ENCODE peak calls at places on chromosomes 16 and 17, in six cellular contexts. R is stimulated activated naive CD8-positive, alpha-beta T cell treated with anti-CD3 and anti-CD28 coated beads, Interleukin-15, amount 100 ng/mL, for 72 hours; M is non-pigmented ciliary epithelial cell; L is glutamatergic neuron; D is GM10248; K is NCI-H345. V is an unnamed sample.

GRCh38 chr17:78474631-78475146 is 96.2 kb downstream of the PGS1 start:
- DNase-seq in R (peak), M (no peak), L (no peak), D (peak), K (no peak), V (no peak)

GRCh38 chr17:4728124-4728523 is 3.1 kb upstream of the MED11 start:
- DNase-seq in R (peak), M (no peak), L (no peak), D (no peak), K (no peak), V (no peak)

GRCh38 chr16:47604306-47604705 is 143.2 kb downstream of the PHKB start:
- DNase-seq in R (no peak), M (no peak), L (no peak), D (no peak), K (no peak), V (no peak)

GRCh38 chr17:47931848-47932247 is 9.5 kb upstream of the PNPO start:
- DNase-seq in R (no peak), M (no peak), L (no peak), D (no peak), K (no peak), V (no peak)

GRCh38 chr16:1351582-1352362 is at the start of the genes GNPTG and TSR3:
- DNase-seq in R (peak), M (peak), L (peak), D (peak), K (peak), V (peak)

GRCh38 chr16:1770328-1771071 is 843 bp downstream of the NME3 start:
- DNase-seq in R (peak), M (no peak), L (peak), D (peak), K (no peak), V (peak)

GRCh38 chr16:68406458-68407041 is 41.8 kb downstream of the SMPD3 start:
- DNase-seq in R (no peak), M (peak), L (no peak), D (no peak), K (peak), V (no peak)

GRCh38 chr17:36152639-36153120 is 23.8 kb downstream of the TBC1D3B start:
- DNase-seq in R (no peak), M (no peak), L (no peak), D (no peak), K (no peak), V (no peak)

GRCh38 chr16:81403601-81404391 is 40.8 kb upstream of the CMIP start:
- DNase-seq in R (peak), M (no peak), L (peak), D (peak), K (peak), V (peak)

GRCh38 chr16:86241681-86242080 is 268.6 kb upstream of the FOXF1 start:
- DNase-seq in R (no peak), M (no peak), L (no peak), D (no peak), K (no peak), V (no peak)

GRCh38 chr17:3843935-3844516 is 2.0 kb downstream of the NCBP3 start:
- DNase-seq in R (peak), M (no peak), L (peak), D (peak), K (peak), V (no peak)

GRCh38 chr16:55479560-55480197 is 681 bp downstream of the MMP2 start:
- DNase-seq in R (no peak), M (no peak), L (no peak), D (no peak), K (no peak), V (no peak)

GRCh38 chr16:56977256-56977655 is 12.1 kb upstream of the NLRC5 start:
- DNase-seq in R (no peak), M (no peak), L (no peak), D (no peak), K (no peak), V (no peak)

GRCh38 chr16:1471569-1472194 is 3.1 kb downstream of the CLCN7 start:
- DNase-seq in R (no peak), M (no peak), L (no peak), D (no peak), K (no peak), V (no peak)

GRCh38 chr16:54632322-54632721 is 298.3 kb upstream of the IRX5 start:
- DNase-seq in R (no peak), M (no peak), L (no peak), D (no peak), K (no peak), V (no peak)

GRCh38 chr17:65243838-65244237 is 106.7 kb downstream of the RGS9 start:
- DNase-seq in R (no peak), M (no peak), L (no peak), D (no peak), K (peak), V (no peak)

GRCh38 chr17:63649813-63650212 is 27.6 kb downstream of the MAP3K3 start:
- DNase-seq in R (no peak), M (no peak), L (no peak), D (no peak), K (no peak), V (no peak)

GRCh38 chr16:56477096-56477878 is 25.9 kb downstream of the OGFOD1 start:
- DNase-seq in R (no peak), M (peak), L (no peak), D (no peak), K (no peak), V (no peak)

GRCh38 chr17:31274252-31274651 is 22.8 kb downstream of the OMG start:
- DNase-seq in R (no peak), M (no peak), L (no peak), D (no peak), K (no peak), V (no peak)

GRCh38 chr16:66878067-66878466 is 2.2 kb upstream of the PDP2 start:
- DNase-seq in R (peak), M (no peak), L (no peak), D (no peak), K (no peak), V (peak)

GRCh38 chr17:32536736-32537646 is 50.2 kb downstream of the CDK5R1 start:
- DNase-seq in R (no peak), M (no peak), L (no peak), D (no peak), K (no peak), V (no peak)

GRCh38 chr17:72677714-72678390 is 414.6 kb downstream of the SLC39A11 start:
- DNase-seq in R (no peak), M (peak), L (no peak), D (no peak), K (no peak), V (no peak)

GRCh38 chr16:52398021-52398420 is 148.9 kb downstream of the TOX3 start:
- DNase-seq in R (no peak), M (no peak), L (no peak), D (no peak), K (no peak), V (no peak)

GRCh38 chr16:26360867-26361266 is 669.1 kb downstream of the HS3ST4 start:
- DNase-seq in R (no peak), M (no peak), L (no peak), D (no peak), K (no peak), V (no peak)

V was measured in stimulated activated naive B cell treated with anti-CD40 and anti-IgM and Interleukin-4, amounts not matched to agents 10 μg/mL and 1 μg/mL and 100 μg/mL, for 72 hours.